ENCODE peak calls at places on chromosome 4, in six cellular contexts. V is body of pancreas; G is pancreas; Q is PC-3; S is CD4-positive, alpha-beta memory T cell; O is uterus. B is an unnamed sample.
A peak's percentile ranks its signal among the peaks of the same experiment; 100 is the strongest.

GRCh38 chr4:119025916-119026661 is 109.5 kb upstream of the MYOZ2 start:
- DNase-seq in G (no peak), S (no peak), O (peak; percentile 71), Q (peak; percentile 60), V (no peak), B (peak; percentile 34)

GRCh38 chr4:40309250-40309774 is 25.8 kb upstream of the CHRNA9 start:
- DNase-seq in V (peak; percentile 96), S (peak; percentile 86), O (peak; percentile 86), Q (peak; percentile 86), G (peak; percentile 86), B (peak; percentile 89)

GRCh38 chr4:89324671-89325070 is 17.1 kb upstream of the GPRIN3 start:
- DNase-seq in O (no peak), Q (no peak), S (no peak), V (no peak), G (peak; percentile 22), B (no peak)

GRCh38 chr4:143240920-143241319 is 56.2 kb downstream of the USP38 start:
- DNase-seq in Q (no peak), S (no peak), O (no peak), V (no peak), G (no peak), B (no peak)

GRCh38 chr4:2183394-2183793 is 58.5 kb downstream of the HAUS3 start:
- DNase-seq in O (no peak), S (no peak), Q (no peak), V (no peak), G (no peak), B (no peak)

GRCh38 chr4:140071806-140072205 is 82.2 kb downstream of the MAML3 start:
- DNase-seq in Q (no peak), V (no peak), G (no peak), O (no peak), S (peak; percentile 71), B (no peak)

GRCh38 chr4:103364066-103364465 is 165.9 kb upstream of the CENPE start:
- DNase-seq in O (no peak), V (no peak), Q (no peak), S (no peak), G (no peak), B (no peak)

GRCh38 chr4:125421547-125421946 is 106.8 kb downstream of the FAT4 start:
- DNase-seq in S (no peak), G (no peak), V (no peak), O (no peak), Q (no peak), B (no peak)

GRCh38 chr4:111854494-111855087 is 290.7 kb upstream of the FAM241A start:
- DNase-seq in Q (peak; percentile 49), S (no peak), O (no peak), G (no peak), V (peak; percentile 37), B (no peak)

GRCh38 chr4:18815779-18816173 is 794.2 kb upstream of the LCORL start:
- DNase-seq in V (no peak), G (no peak), Q (peak; percentile 15), O (no peak), S (no peak), B (no peak)

GRCh38 chr4:81807386-81807785 is 335.7 kb upstream of the RASGEF1B start:
- DNase-seq in S (no peak), O (no peak), G (no peak), V (no peak), Q (no peak), B (no peak)

GRCh38 chr4:16411691-16412090 is 185.4 kb upstream of the TAPT1 start:
- DNase-seq in Q (no peak), G (no peak), S (no peak), V (no peak), O (no peak), B (no peak)

GRCh38 chr4:39044364-39044946 is 12.2 kb upstream of the TMEM156 start:
- DNase-seq in V (peak; percentile 94), Q (peak; percentile 84), O (peak; percentile 92), S (peak; percentile 95), G (peak; percentile 96), B (peak; percentile 95)

GRCh38 chr4:60945641-60946040 is 254.5 kb upstream of the ADGRL3 start:
- DNase-seq in Q (peak; percentile 21), V (no peak), G (no peak), S (no peak), O (no peak), B (no peak)

GRCh38 chr4:8385106-8385505 is 55.4 kb downstream of the ACOX3 start:
- DNase-seq in G (no peak), Q (no peak), O (no peak), V (no peak), S (no peak), B (no peak)

GRCh38 chr4:152776352-152776751 is 3.2 kb downstream of the TIGD4 start:
- DNase-seq in S (no peak), O (no peak), G (no peak), Q (peak; percentile 16), V (no peak), B (no peak)

GRCh38 chr4:81698536-81698935 is 226.8 kb upstream of the RASGEF1B start:
- DNase-seq in Q (no peak), S (no peak), G (no peak), O (no peak), V (no peak), B (no peak)

GRCh38 chr4:48490680-48491513 is 845 bp downstream of the ZAR1 start:
- DNase-seq in S (no peak), G (no peak), Q (no peak), V (no peak), O (no peak), B (peak; percentile 14)

GRCh38 chr4:116055857-116056827 is 942.7 kb upstream of the NDST4 start:
- DNase-seq in S (no peak), O (no peak), V (no peak), G (no peak), Q (peak; percentile 49), B (no peak)

GRCh38 chr4:4306920-4307319 is 16.9 kb downstream of the ZBTB49 start:
- DNase-seq in O (no peak), S (no peak), Q (no peak), V (no peak), G (no peak), B (no peak)

GRCh38 chr4:23237771-23238170 is 545.0 kb downstream of the GBA3 start:
- DNase-seq in S (no peak), V (peak; percentile 91), G (peak; percentile 84), O (no peak), Q (no peak), B (peak; percentile 68)

GRCh38 chr4:174696657-174697056 is 132.4 kb downstream of the GLRA3 start:
- DNase-seq in V (no peak), G (no peak), O (no peak), S (no peak), Q (no peak), B (no peak)

GRCh38 chr4:102217345-102217744 is 127.9 kb downstream of the SLC39A8 start:
- DNase-seq in G (no peak), O (no peak), Q (peak; percentile 65), V (no peak), S (no peak), B (no peak)

DNA sequence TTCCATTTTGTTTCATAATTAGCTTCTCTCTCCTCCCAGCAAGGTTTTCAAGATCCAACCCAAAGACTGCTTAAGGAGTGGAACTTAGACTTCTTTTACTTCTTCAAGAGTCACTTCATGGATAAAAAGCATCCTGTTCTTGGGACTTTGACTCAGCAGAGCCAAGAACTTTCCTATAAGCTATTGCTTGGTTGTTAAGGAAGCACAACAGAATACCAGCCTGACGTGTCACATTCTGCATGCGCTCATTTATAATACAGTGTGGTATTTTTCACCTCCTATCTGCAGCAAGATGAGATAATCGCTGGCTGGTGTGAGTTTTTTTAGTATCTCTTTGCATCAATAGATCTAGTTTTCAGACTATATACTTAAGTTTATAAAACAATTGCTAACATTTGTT is 152.1 kb downstream of the PALLD start:
- DNase-seq in V (no peak), S (no peak), Q (peak; percentile 36), G (no peak), O (no peak), B (no peak)
- H3K4me1 ChIP-seq in V (no peaks in the 10 kb centered on the region), S (no peaks in the 10 kb centered on the region), Q (peaks cover 11% of the 10 kb centered on the region), G (no peaks in the 10 kb centered on the region), O (no peaks in the 10 kb centered on the region), B (peaks cover 14% of the 10 kb centered on the region)

GRCh38 chr4:182147391-182147790 is 95.8 kb upstream of the TENM3 start:
- DNase-seq in Q (no peak), G (no peak), V (no peak), O (no peak), S (no peak), B (no peak)
- H3K4me3 ChIP-seq in Q (no peak overlapping the region), G (no peak overlapping the region), V (no peak overlapping the region), O (no peak overlapping the region), S (no peak overlapping the region), B (no peak overlapping the region)

DNA sequence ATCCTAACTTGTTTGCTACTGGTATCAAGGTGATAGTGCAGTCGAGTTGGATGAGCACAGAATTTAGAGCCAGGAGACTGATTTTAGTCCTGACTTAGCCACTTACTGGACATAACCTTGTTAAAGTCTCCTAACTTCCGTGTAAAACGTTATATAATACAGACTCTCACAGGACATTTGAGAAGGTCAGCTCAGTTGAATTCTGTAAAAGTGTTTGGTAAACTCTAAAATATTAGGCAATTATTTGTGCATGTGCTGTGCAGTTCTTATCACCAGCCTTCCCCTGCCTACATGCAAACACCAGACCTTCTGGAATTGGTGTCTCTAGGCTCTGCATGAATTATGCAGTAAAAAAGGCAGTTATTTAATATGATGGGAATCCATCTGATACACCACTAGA is 45.4 kb downstream of the FNIP2 start:
- DNase-seq in O (no peak), G (no peak), S (no peak), V (no peak), Q (no peak), B (no peak)
- H3K27ac ChIP-seq in O (no peak overlapping the region), G (peak overlapping the region; percentile 58), S (no peak overlapping the region), V (peak overlapping the region; percentile 57), Q (no peak overlapping the region), B (peak overlapping the region; percentile 90)

GRCh38 chr4:6783111-6783981 is 819 bp downstream of the KIAA0232 start:
- DNase-seq in G (peak; percentile 86), O (peak; percentile 94), V (peak; percentile 91), Q (peak; percentile 76), S (peak; percentile 88), B (peak; percentile 95)
- H3K4me1 ChIP-seq in G (no peaks in the 10 kb centered on the region), O (peaks cover 12% of the 10 kb centered on the region), V (peaks cover 25% of the 10 kb centered on the region), Q (no peaks in the 10 kb centered on the region), S (peaks cover 44% of the 10 kb centered on the region), B (peaks cover 62% of the 10 kb centered on the region)

GRCh38 chr4:87974856-87975462 is 555 bp upstream of the SPP1 start:
- DNase-seq in Q (peak; percentile 55), G (peak; percentile 32), O (no peak), S (no peak), V (peak; percentile 73), B (no peak)
- H3K4me3 ChIP-seq in Q (no peak overlapping the region), G (peak overlapping the region; percentile 12), O (no peak overlapping the region), S (no peak overlapping the region), V (no peak overlapping the region), B (no peak overlapping the region)